ENCODE peak calls at places on chromosome 5, in nine cellular contexts. O is left ventricle myocardium superior, I is mucosa of descending colon, Y is naive B cell, V is neural progenitor cell, F is aorta, X is epithelial cell of prostate, R is NCI-H510A, B is HS-5. H is an unnamed sample.

GRCh38 chr5:150640311-150641005 is at the start of gene SYNPO:
- DNase-seq in R (no peak), V (no peak), F (peak; percentile 91), I (no peak), X (peak; percentile 64), Y (no peak), O (peak; percentile 80), B (peak; percentile 92), H (no peak)

GRCh38 chr5:98774192-98775046 is 956 bp downstream of the RGMB start:
- DNase-seq in O (peak; percentile 70), B (no peak), R (no peak), V (peak; percentile 87), I (peak; percentile 83), F (peak; percentile 86), Y (peak; percentile 59), X (no peak), H (peak; percentile 84)

GRCh38 chr5:144134181-144134827 is 36.2 kb downstream of the YIPF5 start:
- DNase-seq in R (no peak), I (no peak), X (no peak), V (no peak), Y (no peak), B (no peak), O (no peak), F (no peak), H (no peak)

GRCh38 chr5:140240987-140241706 is 61.8 kb downstream of the PFDN1 start:
- DNase-seq in I (peak; percentile 88), Y (no peak), R (peak; percentile 40), F (peak; percentile 94), O (peak; percentile 94), X (no peak), B (peak; percentile 64), V (peak; percentile 88), H (peak; percentile 87)

GRCh38 chr5:169153405-169153804 is 147.5 kb downstream of the SLIT3 start:
- DNase-seq in F (no peak), R (no peak), B (no peak), I (no peak), V (no peak), O (no peak), X (no peak), Y (no peak), H (no peak)

GRCh38 chr5:93532370-93532769 is 48.6 kb downstream of the NR2F1-AS1 start:
- DNase-seq in Y (no peak), O (peak; percentile 50), R (no peak), X (peak; percentile 8), I (no peak), B (peak; percentile 57), V (peak; percentile 9), F (peak; percentile 31), H (no peak)

GRCh38 chr5:2729189-2729588 is 22.3 kb downstream of the IRX2 start:
- DNase-seq in F (peak; percentile 11), B (no peak), O (no peak), R (no peak), I (no peak), Y (no peak), V (no peak), X (no peak), H (no peak)

GRCh38 chr5:78997090-78997489 is 12.0 kb upstream of the ARSB start:
- DNase-seq in B (no peak), I (no peak), F (no peak), Y (no peak), X (no peak), R (no peak), O (no peak), V (no peak), H (no peak)

GRCh38 chr5:137617806-137618205 is 118.1 kb downstream of the KLHL3 start:
- DNase-seq in R (no peak), V (no peak), Y (no peak), X (no peak), O (no peak), B (peak; percentile 35), I (no peak), F (no peak), H (no peak)

GRCh38 chr5:130037905-130038304 is 133.6 kb downstream of the CHSY3 start:
- DNase-seq in O (no peak), V (no peak), Y (no peak), I (no peak), F (no peak), R (no peak), B (no peak), X (no peak), H (no peak)

GRCh38 chr5:103094737-103095136 is 25.2 kb downstream of the GIN1 start:
- DNase-seq in R (no peak), X (no peak), O (no peak), B (no peak), F (no peak), Y (no peak), I (no peak), V (no peak), H (no peak)

GRCh38 chr5:103569313-103570060 is 6.9 kb upstream of the NUDT12 start:
- DNase-seq in F (no peak), Y (no peak), O (no peak), B (no peak), X (no peak), R (no peak), I (no peak), V (no peak), H (no peak)

GRCh38 chr5:43627028-43627427 is 24.0 kb downstream of the NNT start:
- DNase-seq in F (no peak), I (no peak), O (no peak), B (peak; percentile 36), R (peak; percentile 11), Y (no peak), X (peak; percentile 6), V (peak; percentile 71), H (no peak)

GRCh38 chr5:582936-583635 is 29.1 kb upstream of the CEP72 start:
- DNase-seq in O (no peak), R (no peak), Y (no peak), B (no peak), V (no peak), X (no peak), I (no peak), F (no peak), H (no peak)

GRCh38 chr5:106882035-106882434 is 788.7 kb downstream of the EFNA5 start:
- DNase-seq in V (no peak), B (no peak), O (no peak), Y (no peak), X (no peak), R (no peak), I (no peak), F (no peak), H (no peak)

GRCh38 chr5:139271201-139272027 is 22.1 kb upstream of the MATR3 start:
- DNase-seq in R (no peak), V (no peak), Y (no peak), X (no peak), O (no peak), I (no peak), F (no peak), B (no peak), H (no peak)

GRCh38 chr5:139974661-139975060 is 68.4 kb downstream of the NRG2 start:
- DNase-seq in V (peak; percentile 31), B (no peak), F (no peak), Y (no peak), O (no peak), X (no peak), R (no peak), I (no peak), H (no peak)

GRCh38 chr5:67183859-67184258 is 12.7 kb downstream of the CD180 start:
- DNase-seq in V (no peak), R (no peak), X (no peak), O (no peak), F (no peak), B (no peak), Y (no peak), I (no peak), H (no peak)

GRCh38 chr5:78907255-78907886 is 77.7 kb downstream of the ARSB start:
- DNase-seq in O (no peak), R (no peak), F (no peak), I (no peak), X (no peak), V (no peak), Y (peak; percentile 12), B (peak; percentile 85), H (peak; percentile 49)

GRCh38 chr5:154368041-154368800 is 77.6 kb upstream of the SAP30L start:
- DNase-seq in X (peak; percentile 50), B (peak; percentile 90), Y (no peak), O (no peak), R (no peak), V (peak; percentile 83), F (no peak), I (no peak), H (no peak)

GRCh38 chr5:61018102-61018501 is 73.1 kb downstream of the NDUFAF2 start:
- DNase-seq in X (no peak), O (no peak), Y (no peak), F (no peak), V (no peak), I (no peak), B (no peak), R (no peak), H (no peak)

GRCh38 chr5:40603378-40603777 is 76.3 kb upstream of the PTGER4 start:
- DNase-seq in R (no peak), I (no peak), O (no peak), V (peak; percentile 22), B (no peak), Y (no peak), F (no peak), X (no peak), H (no peak)

GRCh38 chr5:75018805-75019587 is 33.4 kb downstream of the GCNT4 start:
- DNase-seq in I (no peak), O (no peak), B (no peak), Y (no peak), V (no peak), F (no peak), R (no peak), X (no peak), H (no peak)